ENCODE peak calls at places on chromosomes 7 and 10, in seven cellular contexts. One of them, this sample, is unnamed.

GRCh38 chr7:100799037-100799896 is 28.1 kb downstream of the EPHB4 start:
- DNase-seq in thoracic aorta: no peak
- DNase-seq in gastrocnemius medialis: peak; percentile 19
- DNase-seq in lower leg skin: peak; percentile 43
- DNase-seq in cardiac muscle cell: peak; percentile 60
- DNase-seq in A549: peak; percentile 81
- DNase-seq in NT2/D1: no peak
- DNase-seq in this sample: peak; percentile 55

GRCh38 chr7:130996841-130997231 is 262.8 kb upstream of the KLF14 start:
- DNase-seq in thoracic aorta: no peak
- DNase-seq in gastrocnemius medialis: no peak
- DNase-seq in lower leg skin: no peak
- DNase-seq in cardiac muscle cell: no peak
- DNase-seq in A549: peak; percentile 69
- DNase-seq in NT2/D1: no peak
- DNase-seq in this sample: no peak

GRCh38 chr7:137642031-137642430 is 204.7 kb downstream of the DGKI start:
- DNase-seq in thoracic aorta: no peak
- DNase-seq in gastrocnemius medialis: no peak
- DNase-seq in lower leg skin: no peak
- DNase-seq in cardiac muscle cell: no peak
- DNase-seq in A549: no peak
- DNase-seq in NT2/D1: no peak
- DNase-seq in this sample: no peak

GRCh38 chr10:27100800-27101347 is 580 bp upstream of the ANKRD26 start:
- DNase-seq in thoracic aorta: no peak
- DNase-seq in gastrocnemius medialis: no peak
- DNase-seq in lower leg skin: no peak
- DNase-seq in cardiac muscle cell: no peak
- DNase-seq in A549: no peak
- DNase-seq in NT2/D1: no peak
- DNase-seq in this sample: no peak

GRCh38 chr10:67861750-67862460 is 22.6 kb upstream of the SIRT1 start:
- DNase-seq in thoracic aorta: no peak
- DNase-seq in gastrocnemius medialis: no peak
- DNase-seq in lower leg skin: no peak
- DNase-seq in cardiac muscle cell: no peak
- DNase-seq in A549: no peak
- DNase-seq in NT2/D1: peak; percentile 57
- DNase-seq in this sample: no peak

GRCh38 chr10:94760586-94761178 is 1.8 kb upstream of the CYP2C19 start:
- DNase-seq in thoracic aorta: no peak
- DNase-seq in gastrocnemius medialis: no peak
- DNase-seq in lower leg skin: no peak
- DNase-seq in cardiac muscle cell: no peak
- DNase-seq in A549: no peak
- DNase-seq in NT2/D1: no peak
- DNase-seq in this sample: no peak

GRCh38 chr10:5292196-5292735 is 72.5 kb upstream of the UCN3 start:
- DNase-seq in thoracic aorta: no peak
- DNase-seq in gastrocnemius medialis: no peak
- DNase-seq in lower leg skin: no peak
- DNase-seq in cardiac muscle cell: no peak
- DNase-seq in A549: peak; percentile 68
- DNase-seq in NT2/D1: no peak
- DNase-seq in this sample: no peak

GRCh38 chr10:79445217-79445707 is at the start of gene ZCCHC24:
- DNase-seq in thoracic aorta: no peak
- DNase-seq in gastrocnemius medialis: peak; percentile 57
- DNase-seq in lower leg skin: no peak
- DNase-seq in cardiac muscle cell: no peak
- DNase-seq in A549: peak; percentile 54
- DNase-seq in NT2/D1: no peak
- DNase-seq in this sample: peak; percentile 80

GRCh38 chr7:22613466-22613865 is 113.5 kb upstream of the STEAP1B start:
- DNase-seq in thoracic aorta: no peak
- DNase-seq in gastrocnemius medialis: no peak
- DNase-seq in lower leg skin: no peak
- DNase-seq in cardiac muscle cell: no peak
- DNase-seq in A549: no peak
- DNase-seq in NT2/D1: no peak
- DNase-seq in this sample: no peak

GRCh38 chr10:110783509-110784103 is 88.1 kb upstream of the PDCD4 start:
- DNase-seq in thoracic aorta: no peak
- DNase-seq in gastrocnemius medialis: no peak
- DNase-seq in lower leg skin: no peak
- DNase-seq in cardiac muscle cell: no peak
- DNase-seq in A549: no peak
- DNase-seq in NT2/D1: no peak
- DNase-seq in this sample: no peak

GRCh38 chr10:95308389-95309302 is 17.8 kb upstream of the PDLIM1 start:
- DNase-seq in thoracic aorta: peak; percentile 87
- DNase-seq in gastrocnemius medialis: peak; percentile 79
- DNase-seq in lower leg skin: peak; percentile 77
- DNase-seq in cardiac muscle cell: no peak
- DNase-seq in A549: peak; percentile 90
- DNase-seq in NT2/D1: no peak
- DNase-seq in this sample: peak; percentile 89

GRCh38 chr10:61140765-61141392 is 196.9 kb upstream of the RHOBTB1 start:
- DNase-seq in thoracic aorta: no peak
- DNase-seq in gastrocnemius medialis: no peak
- DNase-seq in lower leg skin: no peak
- DNase-seq in cardiac muscle cell: peak; percentile 50
- DNase-seq in A549: peak; percentile 69
- DNase-seq in NT2/D1: no peak
- DNase-seq in this sample: no peak

GRCh38 chr7:19561121-19561805 is 147.6 kb downstream of the POLR1F start:
- DNase-seq in thoracic aorta: no peak
- DNase-seq in gastrocnemius medialis: no peak
- DNase-seq in lower leg skin: no peak
- DNase-seq in cardiac muscle cell: no peak
- DNase-seq in A549: no peak
- DNase-seq in NT2/D1: no peak
- DNase-seq in this sample: no peak

GRCh38 chr10:11197854-11198253 is 180.2 kb downstream of the CELF2 start:
- DNase-seq in thoracic aorta: no peak
- DNase-seq in gastrocnemius medialis: no peak
- DNase-seq in lower leg skin: no peak
- DNase-seq in cardiac muscle cell: no peak
- DNase-seq in A549: no peak
- DNase-seq in NT2/D1: no peak
- DNase-seq in this sample: no peak

GRCh38 chr7:142331941-142332340 is 74.1 kb upstream of the PRSS58 start:
- DNase-seq in thoracic aorta: no peak
- DNase-seq in gastrocnemius medialis: no peak
- DNase-seq in lower leg skin: no peak
- DNase-seq in cardiac muscle cell: no peak
- DNase-seq in A549: no peak
- DNase-seq in NT2/D1: no peak
- DNase-seq in this sample: no peak

GRCh38 chr7:153432056-153432455 is 620.1 kb upstream of the DPP6 start:
- DNase-seq in thoracic aorta: no peak
- DNase-seq in gastrocnemius medialis: no peak
- DNase-seq in lower leg skin: no peak
- DNase-seq in cardiac muscle cell: peak; percentile 3
- DNase-seq in A549: peak; percentile 6
- DNase-seq in NT2/D1: peak; percentile 32
- DNase-seq in this sample: no peak

GRCh38 chr7:2180081-2180480 is 52.7 kb downstream of the MAD1L1 start:
- DNase-seq in thoracic aorta: no peak
- DNase-seq in gastrocnemius medialis: no peak
- DNase-seq in lower leg skin: no peak
- DNase-seq in cardiac muscle cell: peak; percentile 27
- DNase-seq in A549: no peak
- DNase-seq in NT2/D1: no peak
- DNase-seq in this sample: no peak

GRCh38 chr10:113019692-113020424 is 69.8 kb downstream of the TCF7L2 start:
- DNase-seq in thoracic aorta: no peak
- DNase-seq in gastrocnemius medialis: no peak
- DNase-seq in lower leg skin: no peak
- DNase-seq in cardiac muscle cell: peak; percentile 40
- DNase-seq in A549: no peak
- DNase-seq in NT2/D1: no peak
- DNase-seq in this sample: no peak

GRCh38 chr7:129376076-129376777 is 58.0 kb upstream of the STRIP2 start:
- DNase-seq in thoracic aorta: no peak
- DNase-seq in gastrocnemius medialis: peak; percentile 20
- DNase-seq in lower leg skin: peak; percentile 29
- DNase-seq in cardiac muscle cell: peak; percentile 56
- DNase-seq in A549: peak; percentile 61
- DNase-seq in NT2/D1: no peak
- DNase-seq in this sample: no peak

GRCh38 chr10:29681700-29682444 is 47.1 kb upstream of the SVIL start:
- DNase-seq in thoracic aorta: no peak
- DNase-seq in gastrocnemius medialis: no peak
- DNase-seq in lower leg skin: peak; percentile 46
- DNase-seq in cardiac muscle cell: no peak
- DNase-seq in A549: no peak
- DNase-seq in NT2/D1: no peak
- DNase-seq in this sample: peak; percentile 29

GRCh38 chr10:88281592-88282268 is 301.4 kb downstream of the RNLS start:
- DNase-seq in thoracic aorta: no peak
- DNase-seq in gastrocnemius medialis: no peak
- DNase-seq in lower leg skin: no peak
- DNase-seq in cardiac muscle cell: no peak
- DNase-seq in A549: peak; percentile 16
- DNase-seq in NT2/D1: no peak
- DNase-seq in this sample: no peak
- H3K4me3 ChIP-seq in thoracic aorta: no peak overlapping the region
- H3K4me3 ChIP-seq in gastrocnemius medialis: no peak overlapping the region
- H3K4me3 ChIP-seq in lower leg skin: no peak overlapping the region
- H3K4me3 ChIP-seq in cardiac muscle cell: no peak overlapping the region
- H3K4me3 ChIP-seq in A549: no peak overlapping the region
- H3K4me3 ChIP-seq in NT2/D1: no peak overlapping the region
- H3K4me3 ChIP-seq in this sample: no peak overlapping the region

GRCh38 chr7:96479015-96479645 is 157.2 kb upstream of the SLC25A13 start:
- DNase-seq in thoracic aorta: no peak
- DNase-seq in gastrocnemius medialis: no peak
- DNase-seq in lower leg skin: no peak
- DNase-seq in cardiac muscle cell: no peak
- DNase-seq in A549: no peak
- DNase-seq in NT2/D1: no peak
- DNase-seq in this sample: no peak
- H3K4me3 ChIP-seq in thoracic aorta: no peak overlapping the region
- H3K4me3 ChIP-seq in gastrocnemius medialis: no peak overlapping the region
- H3K4me3 ChIP-seq in lower leg skin: no peak overlapping the region
- H3K4me3 ChIP-seq in cardiac muscle cell: no peak overlapping the region
- H3K4me3 ChIP-seq in A549: no peak overlapping the region
- H3K4me3 ChIP-seq in NT2/D1: no peak overlapping the region
- H3K4me3 ChIP-seq in this sample: no peak overlapping the region

GRCh38 chr7:76356823-76357222 is 2.0 kb downstream of the YWHAG start:
- DNase-seq in thoracic aorta: no peak
- DNase-seq in gastrocnemius medialis: peak; percentile 8
- DNase-seq in lower leg skin: no peak
- DNase-seq in cardiac muscle cell: no peak
- DNase-seq in A549: peak; percentile 66
- DNase-seq in NT2/D1: no peak
- DNase-seq in this sample: no peak
- H3K4me3 ChIP-seq in thoracic aorta: peak overlapping the region; percentile 99
- H3K4me3 ChIP-seq in gastrocnemius medialis: peak overlapping the region; percentile 88
- H3K4me3 ChIP-seq in lower leg skin: no peak overlapping the region
- H3K4me3 ChIP-seq in cardiac muscle cell: peak overlapping the region; percentile 67
- H3K4me3 ChIP-seq in A549: peak overlapping the region; percentile 96
- H3K4me3 ChIP-seq in NT2/D1: peak overlapping the region; percentile 91
- H3K4me3 ChIP-seq in this sample: peak overlapping the region; percentile 66

GRCh38 chr10:22475857-22476600 is 130.7 kb downstream of the SPAG6 start:
- DNase-seq in thoracic aorta: no peak
- DNase-seq in gastrocnemius medialis: no peak
- DNase-seq in lower leg skin: no peak
- DNase-seq in cardiac muscle cell: peak; percentile 47
- DNase-seq in A549: peak; percentile 7
- DNase-seq in NT2/D1: no peak
- DNase-seq in this sample: no peak
- H3K4me3 ChIP-seq in thoracic aorta: peak overlapping the region; percentile 71
- H3K4me3 ChIP-seq in gastrocnemius medialis: peak overlapping the region; percentile 44
- H3K4me3 ChIP-seq in lower leg skin: no peak overlapping the region
- H3K4me3 ChIP-seq in cardiac muscle cell: peak overlapping the region; percentile 21
- H3K4me3 ChIP-seq in A549: peak overlapping the region; percentile 50
- H3K4me3 ChIP-seq in NT2/D1: peak overlapping the region; percentile 47
- H3K4me3 ChIP-seq in this sample: peak overlapping the region; percentile 25

DNA sequence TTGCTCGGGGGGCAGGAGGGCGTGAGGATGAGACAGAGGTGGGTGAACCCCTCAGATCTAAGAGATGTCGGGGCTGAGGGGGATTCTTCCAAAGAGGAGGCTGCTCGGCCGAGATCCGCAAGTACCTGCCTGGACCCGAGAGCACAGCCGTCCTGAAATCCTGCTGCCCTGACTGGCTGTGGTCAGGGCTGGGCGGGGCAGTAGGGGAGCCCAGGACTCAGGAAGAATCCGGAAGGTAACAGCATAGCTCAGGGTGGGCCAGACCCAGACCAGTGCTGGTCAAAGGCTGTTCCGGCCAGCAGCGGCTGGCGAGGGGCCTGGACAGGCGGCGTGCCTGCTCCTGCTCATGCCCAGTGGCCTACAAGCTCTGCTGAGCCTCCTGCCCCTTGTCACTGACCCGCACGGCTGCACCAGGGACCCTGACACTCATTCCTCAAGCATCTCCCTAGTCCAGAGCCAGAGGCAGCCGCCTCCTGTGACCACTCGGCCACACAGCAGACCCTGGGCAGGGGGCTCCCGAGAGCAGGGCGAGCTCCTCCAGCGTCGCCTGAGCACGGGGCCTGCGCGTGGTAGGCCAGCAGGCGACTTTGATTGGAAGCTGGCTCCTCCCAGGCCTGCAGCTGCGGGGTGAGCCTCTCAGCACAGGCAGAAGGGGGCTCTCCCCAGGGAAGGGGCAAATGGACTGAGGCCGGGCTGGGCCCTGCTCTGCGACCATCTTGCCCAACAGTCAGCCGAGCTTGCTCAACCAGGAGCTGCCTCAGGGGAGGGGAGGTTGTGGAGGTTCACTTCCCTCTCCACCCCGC is 3.1 kb upstream of the ADAP1 start:
- DNase-seq in thoracic aorta: no peak
- DNase-seq in gastrocnemius medialis: no peak
- DNase-seq in lower leg skin: no peak
- DNase-seq in cardiac muscle cell: no peak
- DNase-seq in A549: no peak
- DNase-seq in NT2/D1: no peak
- DNase-seq in this sample: peak; percentile 61
- H3K4me3 ChIP-seq in thoracic aorta: no peak overlapping the region
- H3K4me3 ChIP-seq in gastrocnemius medialis: no peak overlapping the region
- H3K4me3 ChIP-seq in lower leg skin: no peak overlapping the region
- H3K4me3 ChIP-seq in cardiac muscle cell: no peak overlapping the region
- H3K4me3 ChIP-seq in A549: no peak overlapping the region
- H3K4me3 ChIP-seq in NT2/D1: no peak overlapping the region
- H3K4me3 ChIP-seq in this sample: no peak overlapping the region

GRCh38 chr7:150688630-150689029 is 3.1 kb downstream of the GIMAP2 start:
- DNase-seq in thoracic aorta: no peak
- DNase-seq in gastrocnemius medialis: no peak
- DNase-seq in lower leg skin: no peak
- DNase-seq in cardiac muscle cell: no peak
- DNase-seq in A549: no peak
- DNase-seq in NT2/D1: no peak
- DNase-seq in this sample: no peak
- H3K4me3 ChIP-seq in thoracic aorta: no peak overlapping the region
- H3K4me3 ChIP-seq in gastrocnemius medialis: no peak overlapping the region
- H3K4me3 ChIP-seq in lower leg skin: no peak overlapping the region
- H3K4me3 ChIP-seq in cardiac muscle cell: no peak overlapping the region
- H3K4me3 ChIP-seq in A549: no peak overlapping the region
- H3K4me3 ChIP-seq in NT2/D1: no peak overlapping the region
- H3K4me3 ChIP-seq in this sample: no peak overlapping the region

GRCh38 chr10:55630491-55631056 is 730.5 kb downstream of the ZWINT start:
- DNase-seq in thoracic aorta: no peak
- DNase-seq in gastrocnemius medialis: no peak
- DNase-seq in lower leg skin: no peak
- DNase-seq in cardiac muscle cell: peak; percentile 58
- DNase-seq in A549: no peak
- DNase-seq in NT2/D1: no peak
- DNase-seq in this sample: no peak
- H3K4me3 ChIP-seq in thoracic aorta: peak overlapping the region; percentile 67
- H3K4me3 ChIP-seq in gastrocnemius medialis: peak overlapping the region; percentile 45
- H3K4me3 ChIP-seq in lower leg skin: no peak overlapping the region
- H3K4me3 ChIP-seq in cardiac muscle cell: peak overlapping the region; percentile 71
- H3K4me3 ChIP-seq in A549: peak overlapping the region; percentile 49
- H3K4me3 ChIP-seq in NT2/D1: peak overlapping the region; percentile 70
- H3K4me3 ChIP-seq in this sample: peak overlapping the region; percentile 30

This sample was measured in tibial artery.